ENCODE peak calls at places on chromosomes 2 and 18, in ten cellular contexts. R, N, I, Q, F, A, U, J, W and L are unnamed samples.

GRCh38 chr2:240983361-240983995 is 14.9 kb upstream of the SNED1 start:
- DNase-seq in Q (peak), N (peak), J (peak), W (no peak), U (no peak), F (peak), I (no peak), R (peak), A (no peak), L (peak)

GRCh38 chr2:39608690-39609457 is 56.8 kb upstream of the TMEM178A start:
- DNase-seq in U (no peak), N (no peak), J (no peak), A (no peak), F (no peak), W (no peak), I (peak), Q (no peak), R (no peak), L (peak)

GRCh38 chr18:75218064-75218463 is 7.5 kb downstream of the TSHZ1 start:
- DNase-seq in U (no peak), Q (no peak), F (no peak), A (no peak), R (no peak), N (no peak), W (no peak), J (no peak), I (no peak), L (no peak)

GRCh38 chr18:46406539-46406932 is 250.5 kb downstream of the LOXHD1 start:
- DNase-seq in A (no peak), I (no peak), N (no peak), W (no peak), R (no peak), F (no peak), U (no peak), Q (no peak), J (no peak), L (no peak)

GRCh38 chr18:45856526-45856925 is 31.1 kb downstream of the SIGLEC15 start:
- DNase-seq in R (no peak), U (no peak), N (no peak), F (no peak), W (peak), Q (no peak), A (no peak), I (no peak), J (no peak), L (no peak)

GRCh38 chr2:7825591-7826312 is 856.1 kb upstream of the ID2 start:
- DNase-seq in F (no peak), J (no peak), U (peak), A (no peak), Q (peak), I (no peak), R (no peak), W (peak), N (no peak), L (no peak)

GRCh38 chr18:49846718-49847470 is 33.6 kb upstream of the ACAA2 start:
- DNase-seq in W (no peak), Q (no peak), R (no peak), U (no peak), A (no peak), N (no peak), I (no peak), F (peak), J (no peak), L (no peak)

GRCh38 chr18:63267990-63268721 is 51.4 kb downstream of the BCL2 start:
- DNase-seq in U (no peak), Q (no peak), W (peak), J (no peak), R (no peak), F (no peak), N (no peak), I (no peak), A (no peak), L (peak)

GRCh38 chr2:108594982-108595464 is 60.8 kb downstream of the LIMS1 start:
- DNase-seq in F (peak), U (no peak), N (no peak), Q (no peak), J (no peak), I (no peak), R (no peak), A (no peak), W (peak), L (peak)

GRCh38 chr2:234976479-234977227 is 24.8 kb downstream of the SH3BP4 start:
- DNase-seq in N (no peak), A (no peak), R (no peak), I (no peak), W (no peak), Q (no peak), F (no peak), J (no peak), U (no peak), L (no peak)

GRCh38 chr2:224056889-224057288 is 17.8 kb upstream of the SERPINE2 start:
- DNase-seq in I (no peak), N (no peak), A (no peak), W (no peak), Q (no peak), U (no peak), J (no peak), R (no peak), F (no peak), L (no peak)